ENCODE peak calls at places on chromosome 5, in eight cellular contexts. V is WERI-Rb-1, A is NCI-H524 treated with DMSO at 0.1 percent for 48 hours, N is HFFc6, W is AG04449, P is A172, T is Peyer's patch, J is astrocyte of the spinal cord. C is an unnamed sample.

GRCh38 chr5:124408738-124409453 is 337.5 kb downstream of the ZNF608 start:
- DNase-seq in N (no peak), V (no peak), J (peak), P (peak), A (no peak), W (no peak), T (no peak), C (no peak)

GRCh38 chr5:174827521-174827920 is 103.1 kb downstream of the MSX2 start:
- DNase-seq in P (peak), T (no peak), A (no peak), J (peak), V (no peak), W (peak), N (no peak), C (no peak)

GRCh38 chr5:173534664-173535063 is 81.8 kb downstream of the BOD1 start:
- DNase-seq in P (no peak), T (no peak), J (no peak), A (no peak), V (no peak), N (no peak), W (no peak), C (no peak)

GRCh38 chr5:173969167-173970049 is 19.6 kb upstream of the C5orf47 start:
- DNase-seq in W (no peak), V (peak), J (peak), N (peak), T (no peak), A (no peak), P (peak), C (no peak)

GRCh38 chr5:53783624-53784228 is 223.3 kb downstream of the NDUFS4 start:
- DNase-seq in V (no peak), J (no peak), P (no peak), A (no peak), T (no peak), W (no peak), N (no peak), C (no peak)

GRCh38 chr5:133385346-133385745 is 227.0 kb downstream of the FSTL4 start:
- DNase-seq in J (no peak), V (no peak), N (no peak), P (no peak), W (no peak), A (no peak), T (no peak), C (no peak)

GRCh38 chr5:148514344-148514743 is 130.6 kb downstream of the FBXO38 start:
- DNase-seq in P (no peak), J (no peak), V (no peak), N (no peak), A (no peak), T (no peak), W (no peak), C (no peak)

GRCh38 chr5:100517301-100517974 is 17.7 kb upstream of the FAM174A start:
- DNase-seq in T (no peak), A (peak), W (no peak), V (no peak), P (no peak), N (no peak), J (no peak), C (peak)

GRCh38 chr5:194603-195209 is 3.4 kb downstream of the LRRC14B start:
- DNase-seq in P (no peak), A (no peak), V (no peak), J (no peak), T (no peak), W (no peak), N (no peak), C (no peak)

GRCh38 chr5:38478166-38478565 is 78.3 kb downstream of the LIFR start:
- DNase-seq in T (no peak), P (no peak), N (no peak), J (no peak), W (no peak), A (no peak), V (no peak), C (no peak)

GRCh38 chr5:129459485-129460120 is 495 bp upstream of the ADAMTS19 start:
- DNase-seq in V (peak), P (no peak), W (no peak), T (no peak), A (no peak), J (peak), N (no peak), C (peak)

GRCh38 chr5:111159845-111160244 is 64.3 kb upstream of the CAMK4 start:
- DNase-seq in A (no peak), J (no peak), T (no peak), N (no peak), P (no peak), V (no peak), W (no peak), C (no peak)

GRCh38 chr5:148808864-148809642 is 17.4 kb upstream of the ADRB2 start:
- DNase-seq in A (peak), V (peak), J (no peak), N (no peak), P (no peak), W (no peak), T (peak), C (peak)

GRCh38 chr5:61586096-61587084 is 254.3 kb downstream of the ZSWIM6 start:
- DNase-seq in N (no peak), W (no peak), V (no peak), A (peak), T (no peak), P (no peak), J (no peak), C (no peak)

GRCh38 chr5:140926211-140926902 is at the start of gene PCDHAC1:
- DNase-seq in P (peak), A (peak), T (peak), N (no peak), V (peak), J (peak), W (no peak), C (peak)

GRCh38 chr5:163459465-163459887 is 426 bp downstream of the NUDCD2 start:
- DNase-seq in P (no peak), A (no peak), J (no peak), W (no peak), T (no peak), V (no peak), N (no peak), C (no peak)

GRCh38 chr5:38023799-38024198 is 184.0 kb upstream of the GDNF start:
- DNase-seq in A (no peak), P (no peak), J (no peak), T (no peak), W (no peak), N (no peak), V (no peak), C (no peak)

GRCh38 chr5:37875051-37875787 is 35.4 kb upstream of the GDNF start:
- DNase-seq in A (no peak), T (no peak), P (peak), J (peak), W (peak), V (no peak), N (peak), C (no peak)

GRCh38 chr5:43772601-43773031 is 169.6 kb downstream of the NNT start:
- DNase-seq in A (no peak), P (peak), N (peak), T (no peak), J (peak), W (no peak), V (no peak), C (no peak)

GRCh38 chr5:105238561-105238960 is 1676.0 kb upstream of the NUDT12 start:
- DNase-seq in P (no peak), W (no peak), J (no peak), V (no peak), N (no peak), T (no peak), A (no peak), C (no peak)